ENCODE peak calls at places on chromosomes 12 and 14, in five cellular contexts. One of them, this sample, is unnamed.

GRCh38 chr12:67697981-67698380 is 49.4 kb downstream of the DYRK2 start:
- DNase-seq in COR-L47: no peak
- DNase-seq in NCI-H748 treated with DMSO at 0.1 percent for 48 hours: no peak
- DNase-seq in Caki2: no peak
- DNase-seq in WTC11: no peak
- DNase-seq in this sample: no peak

GRCh38 chr12:19681007-19681406 is 241.7 kb downstream of the AEBP2 start:
- DNase-seq in COR-L47: no peak
- DNase-seq in NCI-H748 treated with DMSO at 0.1 percent for 48 hours: no peak
- DNase-seq in Caki2: no peak
- DNase-seq in WTC11: peak; percentile 44
- DNase-seq in this sample: no peak

GRCh38 chr14:51682411-51682810 is 30.7 kb downstream of the FRMD6 start:
- DNase-seq in COR-L47: no peak
- DNase-seq in NCI-H748 treated with DMSO at 0.1 percent for 48 hours: no peak
- DNase-seq in Caki2: no peak
- DNase-seq in WTC11: no peak
- DNase-seq in this sample: no peak

GRCh38 chr14:103721334-103722120 is 5.9 kb downstream of the ZFYVE21 start:
- DNase-seq in COR-L47: no peak
- DNase-seq in NCI-H748 treated with DMSO at 0.1 percent for 48 hours: no peak
- DNase-seq in Caki2: no peak
- DNase-seq in WTC11: no peak
- DNase-seq in this sample: no peak

GRCh38 chr12:48366131-48366530 is 15.4 kb upstream of the ZNF641 start:
- DNase-seq in COR-L47: no peak
- DNase-seq in NCI-H748 treated with DMSO at 0.1 percent for 48 hours: no peak
- DNase-seq in Caki2: no peak
- DNase-seq in WTC11: no peak
- DNase-seq in this sample: no peak

GRCh38 chr14:103386632-103387329 is 1.6 kb downstream of the MARK3 start:
- DNase-seq in COR-L47: no peak
- DNase-seq in NCI-H748 treated with DMSO at 0.1 percent for 48 hours: no peak
- DNase-seq in Caki2: no peak
- DNase-seq in WTC11: no peak
- DNase-seq in this sample: no peak

GRCh38 chr12:52018448-52019122 is 11.8 kb downstream of the TAMALIN start:
- DNase-seq in COR-L47: peak; percentile 83
- DNase-seq in NCI-H748 treated with DMSO at 0.1 percent for 48 hours: no peak
- DNase-seq in Caki2: no peak
- DNase-seq in WTC11: no peak
- DNase-seq in this sample: no peak

GRCh38 chr14:101335061-101335661 is 226.1 kb upstream of the DIO3 start:
- DNase-seq in COR-L47: no peak
- DNase-seq in NCI-H748 treated with DMSO at 0.1 percent for 48 hours: no peak
- DNase-seq in Caki2: no peak
- DNase-seq in WTC11: no peak
- DNase-seq in this sample: no peak

GRCh38 chr12:124297389-124297788 is 2.5 kb downstream of the RFLNA start:
- DNase-seq in COR-L47: no peak
- DNase-seq in NCI-H748 treated with DMSO at 0.1 percent for 48 hours: no peak
- DNase-seq in Caki2: no peak
- DNase-seq in WTC11: no peak
- DNase-seq in this sample: no peak

GRCh38 chr12:47876404-47876960 is 28.3 kb downstream of the VDR start:
- DNase-seq in COR-L47: no peak
- DNase-seq in NCI-H748 treated with DMSO at 0.1 percent for 48 hours: no peak
- DNase-seq in Caki2: peak; percentile 12
- DNase-seq in WTC11: no peak
- DNase-seq in this sample: peak; percentile 22

GRCh38 chr14:68097727-68098126 is 278.1 kb downstream of the RAD51B start:
- DNase-seq in COR-L47: no peak
- DNase-seq in NCI-H748 treated with DMSO at 0.1 percent for 48 hours: no peak
- DNase-seq in Caki2: no peak
- DNase-seq in WTC11: no peak
- DNase-seq in this sample: no peak

GRCh38 chr14:99579077-99579836 is 24.8 kb downstream of the CCDC85C start:
- DNase-seq in COR-L47: no peak
- DNase-seq in NCI-H748 treated with DMSO at 0.1 percent for 48 hours: no peak
- DNase-seq in Caki2: peak; percentile 34
- DNase-seq in WTC11: no peak
- DNase-seq in this sample: no peak

GRCh38 chr12:57049890-57050289 is at the start of gene MYO1A:
- DNase-seq in COR-L47: no peak
- DNase-seq in NCI-H748 treated with DMSO at 0.1 percent for 48 hours: no peak
- DNase-seq in Caki2: peak; percentile 27
- DNase-seq in WTC11: no peak
- DNase-seq in this sample: no peak

GRCh38 chr14:75886661-75887348 is 95.0 kb downstream of the TGFB3 start:
- DNase-seq in COR-L47: no peak
- DNase-seq in NCI-H748 treated with DMSO at 0.1 percent for 48 hours: no peak
- DNase-seq in Caki2: no peak
- DNase-seq in WTC11: no peak
- DNase-seq in this sample: no peak

GRCh38 chr12:57165741-57166140 is 18.3 kb upstream of the LRP1-AS start:
- DNase-seq in COR-L47: no peak
- DNase-seq in NCI-H748 treated with DMSO at 0.1 percent for 48 hours: no peak
- DNase-seq in Caki2: peak; percentile 79
- DNase-seq in WTC11: no peak
- DNase-seq in this sample: no peak

GRCh38 chr12:27344760-27345159 is 12.1 kb downstream of the BMAL2 start:
- DNase-seq in COR-L47: no peak
- DNase-seq in NCI-H748 treated with DMSO at 0.1 percent for 48 hours: no peak
- DNase-seq in Caki2: no peak
- DNase-seq in WTC11: no peak
- DNase-seq in this sample: no peak

GRCh38 chr12:61504396-61505115 is 755.6 kb upstream of the USP15 start:
- DNase-seq in COR-L47: peak; percentile 8
- DNase-seq in NCI-H748 treated with DMSO at 0.1 percent for 48 hours: peak; percentile 19
- DNase-seq in Caki2: no peak
- DNase-seq in WTC11: peak; percentile 17
- DNase-seq in this sample: no peak

GRCh38 chr12:127984386-127985055 is 282.4 kb upstream of the TMEM132C start:
- DNase-seq in COR-L47: no peak
- DNase-seq in NCI-H748 treated with DMSO at 0.1 percent for 48 hours: no peak
- DNase-seq in Caki2: no peak
- DNase-seq in WTC11: no peak
- DNase-seq in this sample: peak; percentile 10

GRCh38 chr12:24496755-24497154 is 452.1 kb downstream of the BCAT1 start:
- DNase-seq in COR-L47: no peak
- DNase-seq in NCI-H748 treated with DMSO at 0.1 percent for 48 hours: no peak
- DNase-seq in Caki2: peak; percentile 43
- DNase-seq in WTC11: no peak
- DNase-seq in this sample: peak; percentile 19

GRCh38 chr12:132452596-132453350 is 37.2 kb upstream of the FBRSL1 start:
- DNase-seq in COR-L47: no peak
- DNase-seq in NCI-H748 treated with DMSO at 0.1 percent for 48 hours: no peak
- DNase-seq in Caki2: no peak
- DNase-seq in WTC11: no peak
- DNase-seq in this sample: no peak

GRCh38 chr14:92546347-92547053 is 32.9 kb downstream of the RIN3 start:
- DNase-seq in COR-L47: no peak
- DNase-seq in NCI-H748 treated with DMSO at 0.1 percent for 48 hours: peak; percentile 68
- DNase-seq in Caki2: peak; percentile 74
- DNase-seq in WTC11: no peak
- DNase-seq in this sample: no peak

GRCh38 chr12:50924439-50925341 is 27.7 kb upstream of the HIGD1C start:
- DNase-seq in COR-L47: peak; percentile 90
- DNase-seq in NCI-H748 treated with DMSO at 0.1 percent for 48 hours: peak; percentile 87
- DNase-seq in Caki2: peak; percentile 89
- DNase-seq in WTC11: no peak
- DNase-seq in this sample: peak; percentile 50

GRCh38 chr12:125070661-125071390 is 5.6 kb downstream of the AACS start:
- DNase-seq in COR-L47: no peak
- DNase-seq in NCI-H748 treated with DMSO at 0.1 percent for 48 hours: no peak
- DNase-seq in Caki2: no peak
- DNase-seq in WTC11: no peak
- DNase-seq in this sample: no peak

GRCh38 chr12:12839886-12840285 is 26.7 kb downstream of the DDX47 start:
- DNase-seq in COR-L47: no peak
- DNase-seq in NCI-H748 treated with DMSO at 0.1 percent for 48 hours: no peak
- DNase-seq in Caki2: peak; percentile 85
- DNase-seq in WTC11: no peak
- DNase-seq in this sample: peak; percentile 76

GRCh38 chr12:102406033-102406584 is 74.3 kb downstream of the IGF1 start:
- DNase-seq in COR-L47: peak; percentile 99
- DNase-seq in NCI-H748 treated with DMSO at 0.1 percent for 48 hours: peak; percentile 93
- DNase-seq in Caki2: peak; percentile 40
- DNase-seq in WTC11: no peak
- DNase-seq in this sample: no peak

GRCh38 chr14:76901171-76902055 is 75.2 kb downstream of the LRRC74A start:
- DNase-seq in COR-L47: no peak
- DNase-seq in NCI-H748 treated with DMSO at 0.1 percent for 48 hours: no peak
- DNase-seq in Caki2: no peak
- DNase-seq in WTC11: no peak
- DNase-seq in this sample: no peak

GRCh38 chr12:10101042-10101579 is 2.3 kb upstream of the CLEC1A start:
- DNase-seq in COR-L47: no peak
- DNase-seq in NCI-H748 treated with DMSO at 0.1 percent for 48 hours: no peak
- DNase-seq in Caki2: no peak
- DNase-seq in WTC11: no peak
- DNase-seq in this sample: no peak

GRCh38 chr14:33676135-33676566 is 274.7 kb downstream of the EGLN3 start:
- DNase-seq in COR-L47: peak; percentile 62
- DNase-seq in NCI-H748 treated with DMSO at 0.1 percent for 48 hours: peak; percentile 47
- DNase-seq in Caki2: peak; percentile 78
- DNase-seq in WTC11: peak; percentile 77
- DNase-seq in this sample: no peak

GRCh38 chr12:114166360-114166759 is 200.2 kb upstream of the RBM19 start:
- DNase-seq in COR-L47: no peak
- DNase-seq in NCI-H748 treated with DMSO at 0.1 percent for 48 hours: peak; percentile 13
- DNase-seq in Caki2: no peak
- DNase-seq in WTC11: peak; percentile 66
- DNase-seq in this sample: no peak

GRCh38 chr12:108371801-108372344 is 32.8 kb upstream of the CMKLR1 start:
- DNase-seq in COR-L47: no peak
- DNase-seq in NCI-H748 treated with DMSO at 0.1 percent for 48 hours: no peak
- DNase-seq in Caki2: no peak
- DNase-seq in WTC11: no peak
- DNase-seq in this sample: no peak

GRCh38 chr14:73237219-73237785 is at the start of gene PAPLN:
- DNase-seq in COR-L47: no peak
- DNase-seq in NCI-H748 treated with DMSO at 0.1 percent for 48 hours: no peak
- DNase-seq in Caki2: peak; percentile 62
- DNase-seq in WTC11: no peak
- DNase-seq in this sample: peak; percentile 16

GRCh38 chr12:56987551-56988053 is 18.7 kb downstream of the ZBTB39 start:
- DNase-seq in COR-L47: peak; percentile 78
- DNase-seq in NCI-H748 treated with DMSO at 0.1 percent for 48 hours: peak; percentile 73
- DNase-seq in Caki2: peak; percentile 68
- DNase-seq in WTC11: peak; percentile 90
- DNase-seq in this sample: peak; percentile 74

GRCh38 chr12:119699199-119699765 is 31.3 kb downstream of the PRKAB1 start:
- DNase-seq in COR-L47: no peak
- DNase-seq in NCI-H748 treated with DMSO at 0.1 percent for 48 hours: no peak
- DNase-seq in Caki2: peak; percentile 84
- DNase-seq in WTC11: no peak
- DNase-seq in this sample: no peak

GRCh38 chr14:77593501-77593911 is 22.9 kb downstream of the SPTLC2 start:
- DNase-seq in COR-L47: no peak
- DNase-seq in NCI-H748 treated with DMSO at 0.1 percent for 48 hours: no peak
- DNase-seq in Caki2: peak; percentile 18
- DNase-seq in WTC11: no peak
- DNase-seq in this sample: no peak

GRCh38 chr12:57621497-57622292 is 10.5 kb downstream of the ARHGEF25 start:
- DNase-seq in COR-L47: peak; percentile 62
- DNase-seq in NCI-H748 treated with DMSO at 0.1 percent for 48 hours: no peak
- DNase-seq in Caki2: peak; percentile 41
- DNase-seq in WTC11: peak; percentile 77
- DNase-seq in this sample: peak; percentile 80

GRCh38 chr12:65765436-65765813 is 58.9 kb upstream of the HMGA2 start:
- DNase-seq in COR-L47: no peak
- DNase-seq in NCI-H748 treated with DMSO at 0.1 percent for 48 hours: no peak
- DNase-seq in Caki2: no peak
- DNase-seq in WTC11: no peak
- DNase-seq in this sample: peak; percentile 17

GRCh38 chr12:71438670-71439361 is 782 bp upstream of the LGR5 start:
- DNase-seq in COR-L47: no peak
- DNase-seq in NCI-H748 treated with DMSO at 0.1 percent for 48 hours: peak; percentile 65
- DNase-seq in Caki2: peak; percentile 30
- DNase-seq in WTC11: no peak
- DNase-seq in this sample: no peak